ENCODE peak calls at places on chromosomes 6 and 20, in five cellular contexts. H is substantia nigra, N is breast epithelium, R is IMR-90, F is brain microvascular endothelial cell. A is an unnamed sample.

GRCh38 chr20:61487346-61488022 is 235.4 kb downstream of the CDH4 start:
- DNase-seq in H (no peak), N (no peak), F (no peak), R (no peak), A (no peak)

GRCh38 chr6:36095497-36096391 is 34.6 kb upstream of the MAPK13 start:
- DNase-seq in N (no peak), F (no peak), H (no peak), R (no peak), A (no peak)

GRCh38 chr6:17932362-17932852 is 55.0 kb downstream of the KIF13A start:
- DNase-seq in H (no peak), F (peak; percentile 95), N (no peak), R (peak; percentile 85), A (no peak)

GRCh38 chr6:53959717-53960116 is 151.5 kb upstream of the MLIP start:
- DNase-seq in N (no peak), H (no peak), R (peak; percentile 64), F (no peak), A (no peak)

GRCh38 chr20:62234346-62234745 is 4.0 kb upstream of the OSBPL2 start:
- DNase-seq in H (no peak), R (no peak), F (no peak), N (no peak), A (no peak)

GRCh38 chr20:16293590-16293989 is 279.7 kb downstream of the KIF16B start:
- DNase-seq in H (no peak), F (no peak), N (no peak), R (peak; percentile 74), A (no peak)

GRCh38 chr6:10742251-10742650 is 5.4 kb upstream of the TMEM14B start:
- DNase-seq in F (no peak), N (no peak), H (no peak), R (no peak), A (no peak)

GRCh38 chr6:18323935-18324707 is 59.8 kb upstream of the DEK start:
- DNase-seq in N (no peak), H (no peak), F (peak; percentile 57), R (peak; percentile 61), A (no peak)

GRCh38 chr6:81938014-81938761 is 185.7 kb upstream of the TENT5A start:
- DNase-seq in F (peak; percentile 91), R (peak; percentile 96), N (no peak), H (no peak), A (no peak)

GRCh38 chr6:7914311-7914710 is 3.7 kb upstream of the TXNDC5 start:
- DNase-seq in F (no peak), H (no peak), R (no peak), N (no peak), A (no peak)

GRCh38 chr20:64051033-64051452 is 1.6 kb upstream of the SOX18 start:
- DNase-seq in H (no peak), R (no peak), F (no peak), N (no peak), A (no peak)
- H3K27ac ChIP-seq in H (no peak overlapping the region), R (no peak overlapping the region), F (no peak overlapping the region), N (peak overlapping the region; percentile 80), A (no peak overlapping the region)

DNA sequence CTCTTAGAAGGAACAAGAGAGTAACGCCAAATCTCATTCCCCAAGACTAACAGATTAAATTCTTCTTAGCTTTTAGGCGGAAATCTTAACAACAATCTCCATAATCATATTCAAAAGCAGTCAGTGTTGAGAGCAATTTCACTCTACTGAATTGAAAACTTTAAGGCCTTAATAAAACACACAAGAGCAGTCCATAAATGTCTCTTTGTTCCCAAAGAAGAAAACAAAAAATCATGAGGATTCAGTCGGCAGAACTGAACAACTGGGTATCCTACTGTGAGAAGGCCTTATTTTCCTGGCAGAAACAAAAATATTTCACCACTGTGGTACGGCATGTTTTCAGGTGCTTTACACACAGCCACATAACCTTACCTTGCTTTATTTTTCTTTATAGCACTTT is 14.4 kb downstream of the ABHD12 start:
- DNase-seq in F (no peak), N (no peak), H (no peak), R (no peak), A (no peak)
- H3K27ac ChIP-seq in F (no peak overlapping the region), N (no peak overlapping the region), H (peak overlapping the region; percentile 91), R (no peak overlapping the region), A (peak overlapping the region; percentile 91)

DNA sequence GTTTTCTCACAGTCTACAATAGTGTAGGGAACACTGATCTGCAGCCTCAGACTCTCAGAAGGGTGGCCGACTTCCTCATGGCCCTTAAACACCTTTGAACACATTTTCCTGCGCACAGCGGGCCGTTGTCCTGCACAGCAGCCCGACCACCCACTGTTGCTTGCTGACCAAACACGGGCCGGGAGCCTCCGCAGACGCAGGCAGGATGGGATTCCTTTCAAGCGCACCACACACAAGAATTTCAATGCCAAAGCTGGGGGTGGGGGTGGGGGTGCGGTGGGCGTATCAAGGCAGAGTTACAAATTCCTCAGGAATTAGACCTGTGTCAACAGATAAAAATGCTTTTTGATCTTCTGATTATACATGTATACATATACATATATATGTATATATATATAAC is 74.5 kb downstream of the HUS1B start:
- DNase-seq in R (peak; percentile 45), N (no peak), F (peak; percentile 49), H (no peak), A (no peak)
- H3K27ac ChIP-seq in R (no peak overlapping the region), N (no peak overlapping the region), F (no peak overlapping the region), H (no peak overlapping the region), A (no peak overlapping the region)

GRCh38 chr20:36775196-36775595 is 1.6 kb upstream of the DSN1 start:
- DNase-seq in R (no peak), H (no peak), N (no peak), F (no peak), A (no peak)
- H3K27ac ChIP-seq in R (no peak overlapping the region), H (peak overlapping the region; percentile 10), N (peak overlapping the region; percentile 99), F (no peak overlapping the region), A (peak overlapping the region; percentile 16)

GRCh38 chr20:54064939-54065338 is 5.5 kb downstream of the BCAS1 start:
- DNase-seq in N (no peak), H (no peak), F (no peak), R (no peak), A (no peak)
- H3K27ac ChIP-seq in N (no peak overlapping the region), H (no peak overlapping the region), F (no peak overlapping the region), R (no peak overlapping the region), A (no peak overlapping the region)

GRCh38 chr6:168537485-168537884 is 96.5 kb downstream of the SMOC2 start:
- DNase-seq in H (no peak), R (no peak), N (no peak), F (no peak), A (no peak)

GRCh38 chr6:168534265-168534664 is 93.3 kb downstream of the SMOC2 start:
- DNase-seq in F (no peak), H (no peak), R (no peak), N (no peak), A (no peak)

GRCh38 chr6:168535711-168536110 is 94.7 kb downstream of the SMOC2 start:
- DNase-seq in F (no peak), N (no peak), H (no peak), R (no peak), A (peak; percentile 27)

GRCh38 chr6:168536665-168537249 is 95.8 kb downstream of the SMOC2 start:
- DNase-seq in N (no peak), F (no peak), H (no peak), R (no peak), A (no peak)

GRCh38 chr6:168536196-168536595 is 95.2 kb downstream of the SMOC2 start:
- DNase-seq in N (no peak), H (no peak), R (no peak), F (no peak), A (no peak)
- H3K27ac ChIP-seq in N (peak overlapping the region; percentile 74), H (no peak overlapping the region), R (no peak overlapping the region), F (no peak overlapping the region), A (no peak overlapping the region)

DNA sequence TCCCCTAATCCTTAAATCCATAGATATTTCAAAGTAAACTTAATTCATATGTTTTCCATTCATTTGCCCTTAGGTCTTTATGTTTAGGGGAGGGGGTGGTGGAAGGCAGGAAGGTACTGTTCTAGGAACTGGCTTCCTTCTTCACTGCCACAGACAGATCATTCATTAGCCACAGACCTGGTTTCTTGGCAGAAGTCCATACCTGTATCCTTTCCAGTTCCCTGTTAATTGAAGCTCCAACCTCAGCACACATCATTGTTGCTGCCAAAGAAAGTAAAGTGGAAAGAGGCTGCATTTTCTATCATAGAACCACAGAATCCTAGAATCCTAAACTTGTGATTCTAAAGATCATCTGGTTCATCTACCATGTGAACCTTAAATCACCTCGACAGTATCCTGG is 123.0 kb downstream of the AIG1 start:
- DNase-seq in H (no peak), R (no peak), N (no peak), F (no peak), A (no peak)
- H3K27ac ChIP-seq in H (no peak overlapping the region), R (no peak overlapping the region), N (no peak overlapping the region), F (no peak overlapping the region), A (no peak overlapping the region)

GRCh38 chr20:33719277-33719988 is 677 bp downstream of the PXMP4 start:
- DNase-seq in F (no peak), H (no peak), R (no peak), N (no peak), A (no peak)
- H3K27ac ChIP-seq in F (no peak overlapping the region), H (peak overlapping the region; percentile 66), R (peak overlapping the region; percentile 6), N (peak overlapping the region; percentile 82), A (peak overlapping the region; percentile 46)

GRCh38 chr20:1050440-1050839 is 48.3 kb upstream of the RSPO4 start:
- DNase-seq in F (no peak), R (no peak), N (no peak), H (no peak), A (no peak)
- H3K27ac ChIP-seq in F (no peak overlapping the region), R (no peak overlapping the region), N (no peak overlapping the region), H (no peak overlapping the region), A (no peak overlapping the region)

GRCh38 chr20:49742948-49743347 is 29.3 kb upstream of the B4GALT5 start:
- DNase-seq in H (no peak), F (no peak), N (no peak), R (no peak), A (no peak)
- H3K27ac ChIP-seq in H (no peak overlapping the region), F (no peak overlapping the region), N (no peak overlapping the region), R (no peak overlapping the region), A (no peak overlapping the region)

A was measured in caudate nucleus.